ENCODE peak calls at places on chromosome 7, in eight cellular contexts. One of them, this sample, is unnamed.
A peak's percentile ranks its signal among the peaks of the same experiment; 100 is the strongest.

GRCh38 chr7:17144313-17144712 is 154.1 kb upstream of the AHR start:
- DNase-seq in fibroblast of pulmonary artery: no peak
- DNase-seq in fibroblast of mammary gland: peak; percentile 78
- DNase-seq in astrocyte of the spinal cord: peak; percentile 32
- DNase-seq in ascending aorta: no peak
- DNase-seq in BE2C: no peak
- DNase-seq in Peyer's patch: no peak
- DNase-seq in sigmoid colon: no peak
- DNase-seq in this sample: peak; percentile 77

GRCh38 chr7:36311539-36311938 is 78.1 kb upstream of the ANLN start:
- DNase-seq in fibroblast of mammary gland: no peak
- DNase-seq in BE2C: no peak
- DNase-seq in astrocyte of the spinal cord: no peak
- DNase-seq in ascending aorta: no peak
- DNase-seq in fibroblast of pulmonary artery: no peak
- DNase-seq in Peyer's patch: no peak
- DNase-seq in sigmoid colon: no peak
- DNase-seq in this sample: no peak

GRCh38 chr7:31091926-31092325 is 39.8 kb downstream of the ADCYAP1R1 start:
- DNase-seq in sigmoid colon: no peak
- DNase-seq in ascending aorta: no peak
- DNase-seq in fibroblast of mammary gland: no peak
- DNase-seq in BE2C: no peak
- DNase-seq in fibroblast of pulmonary artery: no peak
- DNase-seq in astrocyte of the spinal cord: no peak
- DNase-seq in Peyer's patch: no peak
- DNase-seq in this sample: no peak

GRCh38 chr7:100632951-100633717 is 8.2 kb downstream of the TFR2 start:
- DNase-seq in BE2C: peak; percentile 70
- DNase-seq in fibroblast of pulmonary artery: peak; percentile 24
- DNase-seq in ascending aorta: no peak
- DNase-seq in sigmoid colon: peak; percentile 70
- DNase-seq in astrocyte of the spinal cord: peak; percentile 5
- DNase-seq in Peyer's patch: peak; percentile 83
- DNase-seq in fibroblast of mammary gland: peak; percentile 24
- DNase-seq in this sample: peak; percentile 16

GRCh38 chr7:10346032-10346431 is 627.6 kb upstream of the PHF14 start:
- DNase-seq in fibroblast of pulmonary artery: no peak
- DNase-seq in BE2C: no peak
- DNase-seq in sigmoid colon: no peak
- DNase-seq in astrocyte of the spinal cord: no peak
- DNase-seq in fibroblast of mammary gland: no peak
- DNase-seq in ascending aorta: no peak
- DNase-seq in Peyer's patch: no peak
- DNase-seq in this sample: no peak

GRCh38 chr7:151648429-151648828 is 128.7 kb upstream of the RHEB start:
- DNase-seq in fibroblast of mammary gland: peak; percentile 38
- DNase-seq in ascending aorta: no peak
- DNase-seq in BE2C: no peak
- DNase-seq in astrocyte of the spinal cord: no peak
- DNase-seq in Peyer's patch: no peak
- DNase-seq in fibroblast of pulmonary artery: no peak
- DNase-seq in sigmoid colon: no peak
- DNase-seq in this sample: no peak

GRCh38 chr7:2771274-2771711 is 72.8 kb downstream of the GNA12 start:
- DNase-seq in fibroblast of mammary gland: no peak
- DNase-seq in BE2C: no peak
- DNase-seq in fibroblast of pulmonary artery: peak; percentile 61
- DNase-seq in Peyer's patch: no peak
- DNase-seq in sigmoid colon: no peak
- DNase-seq in astrocyte of the spinal cord: no peak
- DNase-seq in ascending aorta: no peak
- DNase-seq in this sample: no peak

GRCh38 chr7:131302876-131303707 is 24.6 kb upstream of the MKLN1 start:
- DNase-seq in Peyer's patch: peak; percentile 64
- DNase-seq in ascending aorta: no peak
- DNase-seq in sigmoid colon: no peak
- DNase-seq in fibroblast of mammary gland: peak; percentile 37
- DNase-seq in fibroblast of pulmonary artery: peak; percentile 44
- DNase-seq in BE2C: no peak
- DNase-seq in astrocyte of the spinal cord: peak; percentile 30
- DNase-seq in this sample: peak; percentile 28

GRCh38 chr7:110673148-110673547 is 417.8 kb upstream of the LRRN3 start:
- DNase-seq in astrocyte of the spinal cord: no peak
- DNase-seq in sigmoid colon: no peak
- DNase-seq in ascending aorta: no peak
- DNase-seq in Peyer's patch: no peak
- DNase-seq in fibroblast of pulmonary artery: no peak
- DNase-seq in BE2C: no peak
- DNase-seq in fibroblast of mammary gland: no peak
- DNase-seq in this sample: no peak

GRCh38 chr7:32191296-32191695 is 121.1 kb upstream of the PDE1C start:
- DNase-seq in BE2C: no peak
- DNase-seq in ascending aorta: no peak
- DNase-seq in fibroblast of mammary gland: peak; percentile 28
- DNase-seq in Peyer's patch: no peak
- DNase-seq in fibroblast of pulmonary artery: no peak
- DNase-seq in astrocyte of the spinal cord: no peak
- DNase-seq in sigmoid colon: no peak
- DNase-seq in this sample: no peak

GRCh38 chr7:92133133-92133736 is 1.0 kb downstream of the CYP51A1 start:
- DNase-seq in ascending aorta: no peak
- DNase-seq in Peyer's patch: no peak
- DNase-seq in fibroblast of pulmonary artery: no peak
- DNase-seq in astrocyte of the spinal cord: no peak
- DNase-seq in BE2C: no peak
- DNase-seq in fibroblast of mammary gland: no peak
- DNase-seq in sigmoid colon: no peak
- DNase-seq in this sample: no peak

GRCh38 chr7:98864726-98865420 is 4.9 kb downstream of the TMEM130 start:
- DNase-seq in fibroblast of pulmonary artery: no peak
- DNase-seq in fibroblast of mammary gland: no peak
- DNase-seq in ascending aorta: no peak
- DNase-seq in Peyer's patch: no peak
- DNase-seq in astrocyte of the spinal cord: no peak
- DNase-seq in sigmoid colon: no peak
- DNase-seq in BE2C: no peak
- DNase-seq in this sample: no peak

GRCh38 chr7:41641006-41641714 is 61.7 kb downstream of the INHBA start:
- DNase-seq in fibroblast of mammary gland: no peak
- DNase-seq in ascending aorta: no peak
- DNase-seq in Peyer's patch: no peak
- DNase-seq in sigmoid colon: no peak
- DNase-seq in astrocyte of the spinal cord: peak; percentile 85
- DNase-seq in fibroblast of pulmonary artery: no peak
- DNase-seq in BE2C: no peak
- DNase-seq in this sample: no peak

GRCh38 chr7:151705744-151706567 is 171.0 kb downstream of the PRKAG2 start:
- DNase-seq in astrocyte of the spinal cord: no peak
- DNase-seq in BE2C: peak; percentile 68
- DNase-seq in sigmoid colon: no peak
- DNase-seq in Peyer's patch: peak; percentile 63
- DNase-seq in fibroblast of mammary gland: peak; percentile 57
- DNase-seq in ascending aorta: no peak
- DNase-seq in fibroblast of pulmonary artery: peak; percentile 65
- DNase-seq in this sample: peak; percentile 36

GRCh38 chr7:32070051-32070405 is 179 bp downstream of the PDE1C start:
- DNase-seq in fibroblast of pulmonary artery: no peak
- DNase-seq in Peyer's patch: no peak
- DNase-seq in astrocyte of the spinal cord: peak; percentile 18
- DNase-seq in BE2C: no peak
- DNase-seq in fibroblast of mammary gland: no peak
- DNase-seq in sigmoid colon: no peak
- DNase-seq in ascending aorta: no peak
- DNase-seq in this sample: no peak

GRCh38 chr7:116030626-116031276 is at the start of gene TFEC:
- DNase-seq in ascending aorta: no peak
- DNase-seq in Peyer's patch: no peak
- DNase-seq in fibroblast of mammary gland: peak; percentile 5
- DNase-seq in BE2C: no peak
- DNase-seq in astrocyte of the spinal cord: peak; percentile 22
- DNase-seq in fibroblast of pulmonary artery: peak; percentile 63
- DNase-seq in sigmoid colon: no peak
- DNase-seq in this sample: peak; percentile 11

GRCh38 chr7:37504791-37505190 is 56.1 kb upstream of the ELMO1 start:
- DNase-seq in BE2C: no peak
- DNase-seq in fibroblast of pulmonary artery: no peak
- DNase-seq in Peyer's patch: no peak
- DNase-seq in ascending aorta: no peak
- DNase-seq in sigmoid colon: no peak
- DNase-seq in astrocyte of the spinal cord: no peak
- DNase-seq in fibroblast of mammary gland: no peak
- DNase-seq in this sample: no peak
- TF ChIP-seq CTCF in BE2C: no peak
- TF ChIP-seq CTCF in fibroblast of pulmonary artery: no peak
- TF ChIP-seq CTCF in Peyer's patch: no peak
- TF ChIP-seq CTCF in ascending aorta: no peak
- TF ChIP-seq CTCF in sigmoid colon: no peak
- TF ChIP-seq CTCF in astrocyte of the spinal cord: no peak
- TF ChIP-seq CTCF in fibroblast of mammary gland: no peak
- TF ChIP-seq CTCF in this sample: no peak

GRCh38 chr7:9264395-9264794 is 831.0 kb downstream of the NXPH1 start:
- DNase-seq in ascending aorta: no peak
- DNase-seq in Peyer's patch: no peak
- DNase-seq in astrocyte of the spinal cord: no peak
- DNase-seq in sigmoid colon: no peak
- DNase-seq in fibroblast of pulmonary artery: no peak
- DNase-seq in fibroblast of mammary gland: no peak
- DNase-seq in BE2C: peak; percentile 13
- DNase-seq in this sample: no peak
- TF ChIP-seq CTCF in ascending aorta: no peak
- TF ChIP-seq CTCF in Peyer's patch: no peak
- TF ChIP-seq CTCF in astrocyte of the spinal cord: no peak
- TF ChIP-seq CTCF in sigmoid colon: no peak
- TF ChIP-seq CTCF in fibroblast of pulmonary artery: no peak
- TF ChIP-seq CTCF in fibroblast of mammary gland: no peak
- TF ChIP-seq CTCF in BE2C: peak; percentile 39
- TF ChIP-seq CTCF in this sample: no peak

GRCh38 chr7:1025747-1026581 is 18.4 kb upstream of the GPR146 start:
- DNase-seq in ascending aorta: no peak
- DNase-seq in fibroblast of pulmonary artery: no peak
- DNase-seq in fibroblast of mammary gland: no peak
- DNase-seq in astrocyte of the spinal cord: no peak
- DNase-seq in sigmoid colon: no peak
- DNase-seq in Peyer's patch: no peak
- DNase-seq in BE2C: no peak
- DNase-seq in this sample: no peak

GRCh38 chr7:1028775-1029636 is 15.3 kb upstream of the GPR146 start:
- DNase-seq in fibroblast of pulmonary artery: peak; percentile 94
- DNase-seq in ascending aorta: peak; percentile 82
- DNase-seq in sigmoid colon: peak; percentile 96
- DNase-seq in Peyer's patch: peak; percentile 91
- DNase-seq in fibroblast of mammary gland: peak; percentile 93
- DNase-seq in BE2C: peak; percentile 89
- DNase-seq in astrocyte of the spinal cord: peak; percentile 94
- DNase-seq in this sample: peak; percentile 93

GRCh38 chr7:1028044-1028770 is 16.1 kb upstream of the GPR146 start:
- DNase-seq in fibroblast of mammary gland: peak; percentile 84
- DNase-seq in astrocyte of the spinal cord: peak; percentile 89
- DNase-seq in BE2C: peak; percentile 96
- DNase-seq in sigmoid colon: peak; percentile 95
- DNase-seq in ascending aorta: peak; percentile 56
- DNase-seq in Peyer's patch: peak; percentile 94
- DNase-seq in fibroblast of pulmonary artery: peak; percentile 89
- DNase-seq in this sample: peak; percentile 83

GRCh38 chr7:1026721-1027151 is 17.6 kb upstream of the GPR146 start:
- DNase-seq in sigmoid colon: no peak
- DNase-seq in fibroblast of mammary gland: no peak
- DNase-seq in astrocyte of the spinal cord: no peak
- DNase-seq in fibroblast of pulmonary artery: no peak
- DNase-seq in BE2C: no peak
- DNase-seq in Peyer's patch: no peak
- DNase-seq in ascending aorta: no peak
- DNase-seq in this sample: no peak

DNA sequence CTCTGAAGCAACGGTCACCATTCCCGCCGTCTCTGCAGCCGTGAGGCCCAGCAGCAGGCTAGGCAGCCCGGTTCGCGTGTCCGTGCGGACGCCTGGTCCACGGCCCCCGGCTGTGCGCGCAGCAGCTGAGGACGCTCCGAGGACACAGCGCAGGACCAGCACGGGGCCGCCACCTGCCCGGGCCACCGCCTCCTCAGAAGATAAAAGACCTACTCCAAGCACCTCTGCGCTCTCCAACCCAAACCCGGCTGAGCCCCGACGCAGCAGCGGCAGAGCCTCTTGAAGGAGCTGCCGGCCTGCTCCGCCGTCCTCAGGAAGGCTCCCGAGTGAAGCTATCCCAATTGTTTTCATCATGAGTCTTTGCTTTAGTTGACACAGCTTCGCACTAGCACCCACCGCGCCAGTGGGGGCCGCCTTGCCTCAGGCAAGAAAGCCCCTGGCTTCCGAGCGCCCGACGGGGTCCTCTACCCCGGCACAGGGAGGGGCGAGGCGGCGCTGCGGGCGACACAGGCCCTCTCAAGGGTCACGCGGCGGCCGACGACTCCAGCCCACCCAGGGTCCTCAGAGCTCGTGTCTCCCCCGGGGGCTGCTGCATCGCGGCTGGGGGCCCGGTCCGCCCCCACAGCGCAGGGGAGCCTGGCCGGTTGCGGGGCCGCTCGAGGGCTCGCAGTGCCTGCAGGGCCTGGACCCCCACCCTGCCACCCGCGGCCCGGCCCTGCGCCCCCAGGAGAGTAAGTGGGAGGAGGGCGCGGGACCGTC is 16.9 kb upstream of the GPR146 start:
- DNase-seq in fibroblast of mammary gland: peak; percentile 31
- DNase-seq in Peyer's patch: no peak
- DNase-seq in fibroblast of pulmonary artery: peak; percentile 50
- DNase-seq in BE2C: no peak
- DNase-seq in astrocyte of the spinal cord: peak; percentile 45
- DNase-seq in sigmoid colon: no peak
- DNase-seq in ascending aorta: no peak
- DNase-seq in this sample: peak; percentile 22
- TF ChIP-seq CTCF in fibroblast of mammary gland: no peak
- TF ChIP-seq CTCF in Peyer's patch: no peak
- TF ChIP-seq CTCF in fibroblast of pulmonary artery: no peak
- TF ChIP-seq CTCF in BE2C: no peak
- TF ChIP-seq CTCF in astrocyte of the spinal cord: peak; percentile 2
- TF ChIP-seq CTCF in sigmoid colon: no peak
- TF ChIP-seq CTCF in ascending aorta: no peak
- TF ChIP-seq CTCF in this sample: no peak

DNA sequence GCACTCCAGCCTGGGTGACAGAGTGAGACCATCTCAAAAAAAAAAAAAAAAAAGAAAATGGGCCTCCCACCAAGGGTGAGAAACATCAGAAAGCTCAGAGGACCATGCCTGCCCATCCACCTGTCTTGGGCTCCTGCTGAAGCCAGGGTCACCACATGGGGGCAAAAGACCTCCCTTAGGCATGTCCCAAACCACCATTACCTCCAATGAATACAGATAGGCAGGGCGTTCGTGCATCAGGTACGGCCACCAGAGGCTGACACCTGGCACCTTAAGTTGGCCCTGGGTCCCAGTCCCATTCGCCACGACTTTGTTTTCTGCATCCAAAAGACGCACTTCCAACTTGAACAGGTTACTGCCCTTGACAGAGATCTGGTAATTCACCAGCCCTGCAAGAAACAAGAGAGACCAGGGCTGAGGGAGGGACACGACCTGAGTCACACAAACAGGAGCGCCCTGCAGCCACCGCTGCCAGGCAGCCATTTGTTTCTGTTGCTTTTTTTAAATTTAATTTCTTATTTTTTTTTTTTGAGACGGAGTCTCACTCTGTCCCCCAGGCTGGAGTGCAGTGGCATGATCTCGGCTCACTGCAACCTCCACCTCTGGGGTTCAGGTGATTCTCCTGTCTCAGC is 6.1 kb downstream of the GUSB start:
- DNase-seq in fibroblast of mammary gland: no peak
- DNase-seq in ascending aorta: no peak
- DNase-seq in sigmoid colon: peak; percentile 37
- DNase-seq in Peyer's patch: peak; percentile 25
- DNase-seq in astrocyte of the spinal cord: no peak
- DNase-seq in BE2C: no peak
- DNase-seq in fibroblast of pulmonary artery: no peak
- DNase-seq in this sample: no peak
- TF ChIP-seq CTCF in fibroblast of mammary gland: no peak
- TF ChIP-seq CTCF in ascending aorta: no peak
- TF ChIP-seq CTCF in sigmoid colon: no peak
- TF ChIP-seq CTCF in Peyer's patch: no peak
- TF ChIP-seq CTCF in astrocyte of the spinal cord: no peak
- TF ChIP-seq CTCF in BE2C: peak; percentile 15
- TF ChIP-seq CTCF in fibroblast of pulmonary artery: no peak
- TF ChIP-seq CTCF in this sample: no peak

This sample was measured in HFFc6.